ENCODE peak calls at places on chromosome 20, in nine cellular contexts. P is hepatocyte, V is Caco-2, W is tibial nerve, T is astrocyte, X is esophagus squamous epithelium, M is HCT116, K is heart left ventricle, Z is neural progenitor cell. Y is an unnamed sample.

GRCh38 chr20:18144541-18145099 is 7.0 kb downstream of the KAT14 start:
- DNase-seq in P (peak; percentile 40), V (peak; percentile 93), W (no peak), T (no peak), X (no peak), M (peak; percentile 18), K (no peak), Z (no peak), Y (no peak)

GRCh38 chr20:51365670-51366069 is 176.8 kb downstream of the NFATC2 start:
- DNase-seq in P (no peak), V (no peak), W (no peak), T (peak; percentile 97), X (no peak), M (no peak), K (no peak), Z (no peak), Y (no peak)

GRCh38 chr20:7736336-7736735 is 203.9 kb downstream of the HAO1 start:
- DNase-seq in P (no peak), V (no peak), W (no peak), T (peak; percentile 34), X (no peak), M (no peak), K (no peak), Z (no peak), Y (no peak)

GRCh38 chr20:50371878-50372769 is 138.1 kb upstream of the PTPN1 start:
- DNase-seq in P (no peak), V (peak; percentile 79), W (no peak), T (peak; percentile 10), X (no peak), M (no peak), K (no peak), Z (no peak), Y (no peak)

GRCh38 chr20:21670981-21671380 is 34.5 kb upstream of the PAX1 start:
- DNase-seq in P (no peak), V (no peak), W (no peak), T (no peak), X (no peak), M (no peak), K (no peak), Z (no peak), Y (no peak)

GRCh38 chr20:53579581-53580375 is 13.9 kb downstream of the ZNF217 start:
- DNase-seq in P (peak; percentile 42), V (peak; percentile 70), W (no peak), T (peak; percentile 66), X (no peak), M (no peak), K (no peak), Z (no peak), Y (no peak)

GRCh38 chr20:31704225-31705119 is 18.2 kb downstream of the BCL2L1 start:
- DNase-seq in P (peak; percentile 92), V (peak; percentile 100), W (no peak), T (peak; percentile 85), X (no peak), M (peak; percentile 93), K (no peak), Z (peak; percentile 32), Y (peak; percentile 50)

GRCh38 chr20:53406580-53406979 is 187.1 kb downstream of the ZNF217 start:
- DNase-seq in P (no peak), V (no peak), W (no peak), T (no peak), X (no peak), M (no peak), K (no peak), Z (no peak), Y (no peak)

GRCh38 chr20:7152071-7152470 is 384.6 kb downstream of the BMP2 start:
- DNase-seq in P (no peak), V (no peak), W (no peak), T (peak; percentile 10), X (no peak), M (no peak), K (no peak), Z (no peak), Y (no peak)

GRCh38 chr20:44952731-44953130 is 7.5 kb downstream of the TOMM34 start:
- DNase-seq in P (no peak), V (no peak), W (no peak), T (no peak), X (no peak), M (no peak), K (no peak), Z (no peak), Y (no peak)

GRCh38 chr20:6103301-6103700 is 19.5 kb downstream of the FERMT1 start:
- DNase-seq in P (no peak), V (no peak), W (no peak), T (no peak), X (no peak), M (no peak), K (no peak), Z (no peak), Y (no peak)

GRCh38 chr20:38673731-38674177 is 50.5 kb upstream of the SLC32A1 start:
- DNase-seq in P (peak; percentile 41), V (no peak), W (no peak), T (peak; percentile 6), X (no peak), M (no peak), K (no peak), Z (peak; percentile 49), Y (peak; percentile 3)

GRCh38 chr20:9488063-9488462 is 26.3 kb upstream of the LAMP5 start:
- DNase-seq in P (no peak), V (no peak), W (no peak), T (no peak), X (no peak), M (no peak), K (no peak), Z (no peak), Y (no peak)

GRCh38 chr20:13231031-13231752 is 10.1 kb downstream of the ISM1 start:
- DNase-seq in P (no peak), V (no peak), W (no peak), T (no peak), X (no peak), M (no peak), K (no peak), Z (no peak), Y (no peak)

GRCh38 chr20:33059136-33059535 is 5.4 kb downstream of the BPIFB3 start:
- DNase-seq in P (no peak), V (no peak), W (no peak), T (no peak), X (no peak), M (no peak), K (no peak), Z (no peak), Y (no peak)

GRCh38 chr20:56409946-56410345 is 2.1 kb upstream of the CASS4 start:
- DNase-seq in P (no peak), V (no peak), W (no peak), T (no peak), X (no peak), M (no peak), K (no peak), Z (no peak), Y (no peak)
- H3K9me3 ChIP-seq in P (no peaks in the 10 kb centered on the region), V (no peaks in the 10 kb centered on the region), W (no peaks in the 10 kb centered on the region), T (no peaks in the 10 kb centered on the region), X (no peaks in the 10 kb centered on the region), M (no peaks in the 10 kb centered on the region), K (no peaks in the 10 kb centered on the region), Z (no peaks in the 10 kb centered on the region), Y (no peaks in the 10 kb centered on the region)

DNA sequence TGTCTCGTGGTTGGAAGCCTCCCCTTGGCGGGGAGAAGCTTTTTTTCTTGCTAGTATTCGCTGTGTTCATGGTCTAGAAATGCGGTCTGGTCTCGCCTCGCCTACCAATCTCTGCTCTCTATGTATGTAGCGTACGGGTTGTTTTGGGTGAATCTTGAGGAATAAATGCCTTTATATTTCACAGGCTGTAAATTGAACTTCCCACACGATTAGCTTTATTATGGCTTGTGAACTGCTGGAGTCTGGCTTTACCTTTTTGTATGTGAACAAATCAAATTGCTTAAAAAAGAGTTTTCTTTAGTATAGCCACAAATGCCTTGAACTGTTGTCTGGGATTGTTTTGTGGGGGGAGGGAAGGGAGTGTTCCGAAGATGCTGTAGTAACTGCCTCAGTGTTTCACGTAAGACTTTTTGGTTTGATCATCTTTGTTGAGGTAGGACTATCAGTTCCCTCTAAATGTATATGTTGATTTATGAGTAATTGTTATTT is 2.2 kb downstream of the INSM1 start:
- DNase-seq in P (no peak), V (no peak), W (no peak), T (no peak), X (no peak), M (no peak), K (no peak), Z (no peak), Y (no peak)
- H3K9me3 ChIP-seq in P (no peaks in the 10 kb centered on the region), V (peaks cover 3% of the 10 kb centered on the region), W (no peaks in the 10 kb centered on the region), T (peaks cover 4% of the 10 kb centered on the region), X (no peaks in the 10 kb centered on the region), M (no peaks in the 10 kb centered on the region), K (no peaks in the 10 kb centered on the region), Z (no peaks in the 10 kb centered on the region), Y (no peaks in the 10 kb centered on the region)

DNA sequence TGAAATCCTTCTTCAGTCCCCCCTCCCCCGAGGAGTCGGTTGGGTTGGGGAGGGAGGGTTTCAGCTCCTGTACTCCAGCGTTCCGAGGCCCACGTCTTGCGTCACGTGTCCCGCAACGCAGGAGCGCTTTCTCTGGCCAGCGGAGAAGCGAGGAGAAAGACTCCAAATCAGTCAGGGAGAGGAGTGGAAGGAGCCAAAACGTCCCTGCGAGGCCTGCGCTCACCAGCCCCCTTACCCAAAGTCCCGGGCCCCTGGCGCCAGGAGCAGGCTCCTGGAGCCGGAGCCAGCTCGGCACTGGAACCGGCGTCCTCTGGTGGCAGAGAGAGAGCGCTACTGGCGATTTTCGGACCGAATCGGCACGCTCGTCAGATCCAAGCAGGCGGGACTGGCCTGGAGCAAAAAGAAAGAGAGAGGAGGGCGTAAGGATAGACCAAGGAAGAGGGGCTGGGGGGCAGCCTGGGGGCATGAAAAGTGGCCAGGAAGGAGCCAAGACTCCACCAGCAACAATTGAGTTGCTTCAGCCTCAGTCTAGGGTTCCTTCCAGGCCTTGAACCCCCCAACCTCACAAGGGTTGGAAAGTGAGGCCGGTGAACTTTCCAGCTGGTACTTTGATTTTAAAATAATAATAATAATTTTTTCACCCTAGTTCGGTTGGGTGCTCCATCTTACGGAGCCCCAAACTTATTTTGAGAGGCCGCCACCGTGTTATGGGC is at the start of gene GNAS:
- DNase-seq in P (peak; percentile 84), V (peak; percentile 71), W (no peak), T (peak; percentile 27), X (no peak), M (no peak), K (peak; percentile 61), Z (peak; percentile 91), Y (no peak)
- H3K9me3 ChIP-seq in P (no peaks in the 10 kb centered on the region), V (peaks cover 25% of the 10 kb centered on the region), W (no peaks in the 10 kb centered on the region), T (no peaks in the 10 kb centered on the region), X (no peaks in the 10 kb centered on the region), M (no peaks in the 10 kb centered on the region), K (no peaks in the 10 kb centered on the region), Z (no peaks in the 10 kb centered on the region), Y (no peaks in the 10 kb centered on the region)

DNA sequence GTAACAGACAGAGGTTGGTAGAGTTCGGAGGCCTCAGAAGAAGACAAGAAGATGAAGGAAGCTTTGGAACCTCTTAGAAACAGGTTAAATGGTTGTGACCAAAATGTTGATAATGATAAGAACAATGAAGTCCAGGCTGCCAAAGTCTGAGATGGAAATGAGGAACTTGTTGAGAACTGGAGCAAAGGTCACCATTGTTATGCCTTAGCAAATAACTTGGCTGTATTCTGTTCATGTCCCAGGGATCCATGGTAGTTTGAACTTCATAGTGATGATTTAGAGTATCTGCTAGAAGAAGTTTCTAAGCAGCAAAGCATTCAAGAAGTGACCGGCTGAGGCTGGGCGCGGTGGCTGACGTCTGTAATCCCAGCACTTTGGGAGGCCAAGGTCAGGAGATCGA is 11.1 kb upstream of the LSM14B start:
- DNase-seq in P (no peak), V (no peak), W (no peak), T (no peak), X (no peak), M (no peak), K (no peak), Z (no peak), Y (no peak)
- H3K9me3 ChIP-seq in P (peaks cover 4% of the 10 kb centered on the region), V (peaks cover 70% of the 10 kb centered on the region), W (peaks cover 25% of the 10 kb centered on the region), T (peaks cover 25% of the 10 kb centered on the region), X (peaks cover 55% of the 10 kb centered on the region), M (peaks cover 12% of the 10 kb centered on the region), K (peaks cover 48% of the 10 kb centered on the region), Z (no peaks in the 10 kb centered on the region), Y (peaks cover 28% of the 10 kb centered on the region)